ENCODE peak calls at places on chromosome 15, in nine cellular contexts. F is NCI-H2029; L is activated gamma-delta T cell treated with Interleukin-2 at 50 U/mL for 16 hours; W is CD4-positive, CD25-positive, alpha-beta regulatory T cell; P is iPS-NIHi11; X is transverse colon; V is HS-27A; E is anterior cingulate cortex; M is NCI-H748 treated with DMSO at 0.1 percent for 48 hours. Z is an unnamed sample.

GRCh38 chr15:63473007-63473748 is 31.2 kb upstream of the USP3 start:
- DNase-seq in F (peak; percentile 25), L (no peak), W (no peak), P (no peak), X (no peak), V (no peak), E (no peak), M (peak; percentile 20), Z (no peak)

GRCh38 chr15:57769266-57769665 is 62.8 kb downstream of the POLR2M start:
- DNase-seq in F (no peak), L (no peak), W (no peak), P (peak; percentile 24), X (no peak), V (no peak), E (no peak), M (no peak), Z (peak; percentile 46)

GRCh38 chr15:64807751-64808222 is 17.7 kb downstream of the PIF1 start:
- DNase-seq in F (no peak), L (no peak), W (no peak), P (peak; percentile 66), X (no peak), V (no peak), E (no peak), M (no peak), Z (peak; percentile 51)

GRCh38 chr15:71452893-71453292 is 337.6 kb downstream of the THSD4 start:
- DNase-seq in F (no peak), L (no peak), W (no peak), P (no peak), X (no peak), V (no peak), E (no peak), M (no peak), Z (no peak)

GRCh38 chr15:92958105-92958504 is 58.0 kb downstream of the CHD2 start:
- DNase-seq in F (no peak), L (peak; percentile 23), W (peak; percentile 74), P (no peak), X (no peak), V (no peak), E (no peak), M (no peak), Z (no peak)

GRCh38 chr15:36334059-36334458 is 245.4 kb upstream of the CDIN1 start:
- DNase-seq in F (no peak), L (no peak), W (no peak), P (peak; percentile 16), X (no peak), V (peak; percentile 36), E (no peak), M (no peak), Z (no peak)

GRCh38 chr15:29770796-29771195 is 51.5 kb downstream of the TJP1 start:
- DNase-seq in F (no peak), L (no peak), W (no peak), P (no peak), X (no peak), V (no peak), E (no peak), M (no peak), Z (no peak)

GRCh38 chr15:65365229-65365628 is 12.6 kb downstream of the IGDCC3 start:
- DNase-seq in F (no peak), L (no peak), W (no peak), P (peak; percentile 76), X (no peak), V (no peak), E (no peak), M (no peak), Z (peak; percentile 98)

GRCh38 chr15:94100814-94101213 is 130.5 kb upstream of the MCTP2 start:
- DNase-seq in F (peak; percentile 39), L (no peak), W (no peak), P (no peak), X (no peak), V (no peak), E (no peak), M (no peak), Z (no peak)

GRCh38 chr15:37102315-37103021 is 2.1 kb upstream of the MEIS2 start:
- DNase-seq in F (no peak), L (no peak), W (no peak), P (peak; percentile 38), X (no peak), V (peak; percentile 12), E (no peak), M (no peak), Z (peak; percentile 70)

Z was measured in ELF-1.